ENCODE peak calls at places on chromosomes 6 and 20, in five cellular contexts. One of them, this sample, is unnamed.

GRCh38 chr20:50367104-50367674 is 143.0 kb upstream of the PTPN1 start:
- DNase-seq in activated T-cell treated with anti-CD3 and anti-CD28 coated beads for 1 hour: no peak
- DNase-seq in substantia nigra: no peak
- DNase-seq in anterior cingulate cortex: no peak
- DNase-seq in fibroblast of gingiva: no peak
- DNase-seq in this sample: no peak

GRCh38 chr20:45041464-45042337 is 59.2 kb downstream of the KCNS1 start:
- DNase-seq in anterior cingulate cortex: no peak
- DNase-seq in activated T-cell treated with anti-CD3 and anti-CD28 coated beads for 1 hour: no peak
- DNase-seq in substantia nigra: no peak
- DNase-seq in fibroblast of gingiva: no peak
- DNase-seq in this sample: no peak

GRCh38 chr6:2961971-2962370 is 9.4 kb downstream of the SERPINB6 start:
- DNase-seq in activated T-cell treated with anti-CD3 and anti-CD28 coated beads for 1 hour: no peak
- DNase-seq in fibroblast of gingiva: no peak
- DNase-seq in anterior cingulate cortex: no peak
- DNase-seq in substantia nigra: no peak
- DNase-seq in this sample: no peak

GRCh38 chr6:40788661-40789111 is 201.5 kb upstream of the LRFN2 start:
- DNase-seq in anterior cingulate cortex: no peak
- DNase-seq in activated T-cell treated with anti-CD3 and anti-CD28 coated beads for 1 hour: no peak
- DNase-seq in substantia nigra: no peak
- DNase-seq in fibroblast of gingiva: no peak
- DNase-seq in this sample: no peak

GRCh38 chr6:83978324-83978734 is 55.2 kb upstream of the MRAP2 start:
- DNase-seq in substantia nigra: no peak
- DNase-seq in anterior cingulate cortex: no peak
- DNase-seq in activated T-cell treated with anti-CD3 and anti-CD28 coated beads for 1 hour: no peak
- DNase-seq in fibroblast of gingiva: peak; percentile 76
- DNase-seq in this sample: no peak

GRCh38 chr6:81561071-81561564 is 191.4 kb downstream of the TENT5A start:
- DNase-seq in fibroblast of gingiva: no peak
- DNase-seq in anterior cingulate cortex: no peak
- DNase-seq in activated T-cell treated with anti-CD3 and anti-CD28 coated beads for 1 hour: no peak
- DNase-seq in substantia nigra: no peak
- DNase-seq in this sample: no peak

GRCh38 chr6:47631248-47632196 is 66.9 kb upstream of the ADGRF4 start:
- DNase-seq in anterior cingulate cortex: no peak
- DNase-seq in activated T-cell treated with anti-CD3 and anti-CD28 coated beads for 1 hour: no peak
- DNase-seq in fibroblast of gingiva: peak; percentile 29
- DNase-seq in substantia nigra: no peak
- DNase-seq in this sample: peak; percentile 62

GRCh38 chr20:38730989-38731737 is 6.9 kb downstream of the SLC32A1 start:
- DNase-seq in activated T-cell treated with anti-CD3 and anti-CD28 coated beads for 1 hour: peak; percentile 73
- DNase-seq in fibroblast of gingiva: peak; percentile 34
- DNase-seq in anterior cingulate cortex: peak; percentile 13
- DNase-seq in substantia nigra: peak; percentile 56
- DNase-seq in this sample: peak; percentile 94

GRCh38 chr20:10093087-10093591 is 58.4 kb downstream of the ANKEF1 start:
- DNase-seq in substantia nigra: no peak
- DNase-seq in anterior cingulate cortex: peak; percentile 59
- DNase-seq in activated T-cell treated with anti-CD3 and anti-CD28 coated beads for 1 hour: no peak
- DNase-seq in fibroblast of gingiva: peak; percentile 58
- DNase-seq in this sample: peak; percentile 34

GRCh38 chr6:131728296-131728939 is 17.6 kb upstream of the CTAGE9 start:
- DNase-seq in fibroblast of gingiva: no peak
- DNase-seq in substantia nigra: no peak
- DNase-seq in anterior cingulate cortex: no peak
- DNase-seq in activated T-cell treated with anti-CD3 and anti-CD28 coated beads for 1 hour: no peak
- DNase-seq in this sample: peak; percentile 8

GRCh38 chr20:34974246-34974645 is 18.6 kb downstream of the MYH7B start:
- DNase-seq in anterior cingulate cortex: no peak
- DNase-seq in substantia nigra: no peak
- DNase-seq in activated T-cell treated with anti-CD3 and anti-CD28 coated beads for 1 hour: no peak
- DNase-seq in fibroblast of gingiva: no peak
- DNase-seq in this sample: no peak

GRCh38 chr20:56433221-56433879 is 21.3 kb downstream of the CASS4 start:
- DNase-seq in fibroblast of gingiva: no peak
- DNase-seq in substantia nigra: no peak
- DNase-seq in anterior cingulate cortex: no peak
- DNase-seq in activated T-cell treated with anti-CD3 and anti-CD28 coated beads for 1 hour: no peak
- DNase-seq in this sample: no peak

GRCh38 chr6:32092760-32093497 is 16.2 kb downstream of the TNXB start:
- DNase-seq in activated T-cell treated with anti-CD3 and anti-CD28 coated beads for 1 hour: no peak
- DNase-seq in anterior cingulate cortex: peak; percentile 45
- DNase-seq in fibroblast of gingiva: peak; percentile 87
- DNase-seq in substantia nigra: no peak
- DNase-seq in this sample: peak; percentile 95

GRCh38 chr6:117270121-117270959 is 5.0 kb downstream of the VGLL2 start:
- DNase-seq in activated T-cell treated with anti-CD3 and anti-CD28 coated beads for 1 hour: no peak
- DNase-seq in fibroblast of gingiva: no peak
- DNase-seq in substantia nigra: no peak
- DNase-seq in anterior cingulate cortex: no peak
- DNase-seq in this sample: peak; percentile 85

GRCh38 chr20:63238491-63239126 is 2.9 kb downstream of the BIRC7 start:
- DNase-seq in anterior cingulate cortex: no peak
- DNase-seq in fibroblast of gingiva: no peak
- DNase-seq in substantia nigra: peak; percentile 16
- DNase-seq in activated T-cell treated with anti-CD3 and anti-CD28 coated beads for 1 hour: no peak
- DNase-seq in this sample: peak; percentile 70

GRCh38 chr6:123309130-123309529 is 313.1 kb downstream of the CLVS2 start:
- DNase-seq in fibroblast of gingiva: no peak
- DNase-seq in anterior cingulate cortex: no peak
- DNase-seq in activated T-cell treated with anti-CD3 and anti-CD28 coated beads for 1 hour: no peak
- DNase-seq in substantia nigra: no peak
- DNase-seq in this sample: no peak

GRCh38 chr6:80366721-80367120 is 260.2 kb downstream of the BCKDHB start:
- DNase-seq in fibroblast of gingiva: no peak
- DNase-seq in anterior cingulate cortex: no peak
- DNase-seq in activated T-cell treated with anti-CD3 and anti-CD28 coated beads for 1 hour: no peak
- DNase-seq in substantia nigra: no peak
- DNase-seq in this sample: no peak

GRCh38 chr6:139490482-139490881 is 116.0 kb upstream of the CITED2 start:
- DNase-seq in fibroblast of gingiva: peak; percentile 34
- DNase-seq in anterior cingulate cortex: no peak
- DNase-seq in substantia nigra: no peak
- DNase-seq in activated T-cell treated with anti-CD3 and anti-CD28 coated beads for 1 hour: no peak
- DNase-seq in this sample: no peak

GRCh38 chr6:154974485-154975149 is 20.5 kb upstream of the TIAM2 start:
- DNase-seq in anterior cingulate cortex: no peak
- DNase-seq in activated T-cell treated with anti-CD3 and anti-CD28 coated beads for 1 hour: no peak
- DNase-seq in fibroblast of gingiva: no peak
- DNase-seq in substantia nigra: no peak
- DNase-seq in this sample: no peak